ENCODE peak calls at places on chromosomes 7 and 10, in ten cellular contexts. W, P, H, Z, X, K, D, O, S and T are unnamed samples.

GRCh38 chr10:78513986-78514385 is 480.3 kb downstream of the RPS24 start:
- DNase-seq in K (no peak), D (no peak), Z (no peak), S (no peak), W (no peak), P (no peak), O (no peak), X (no peak), H (no peak), T (no peak)

GRCh38 chr10:122190553-122190952 is 80.5 kb upstream of the BTBD16 start:
- DNase-seq in O (no peak), D (no peak), W (no peak), K (peak; percentile 57), X (no peak), P (no peak), Z (no peak), H (no peak), S (no peak), T (no peak)

GRCh38 chr7:35647171-35647574 is 47.8 kb downstream of the HERPUD2 start:
- DNase-seq in S (no peak), P (no peak), Z (peak; percentile 36), O (no peak), X (no peak), K (peak; percentile 15), H (no peak), W (no peak), D (peak; percentile 24), T (no peak)

GRCh38 chr10:21523557-21524008 is 1.9 kb downstream of the SKIDA1 start:
- DNase-seq in W (no peak), O (no peak), P (no peak), H (no peak), S (no peak), Z (peak; percentile 54), X (no peak), K (peak; percentile 56), D (no peak), T (no peak)

GRCh38 chr7:118476036-118476435 is 251.5 kb downstream of the ANKRD7 start:
- DNase-seq in K (no peak), W (no peak), H (no peak), O (no peak), D (no peak), P (no peak), Z (no peak), S (no peak), X (no peak), T (no peak)

GRCh38 chr10:77641788-77642397 is 4.3 kb upstream of the KCNMA1 start:
- DNase-seq in X (peak; percentile 70), D (peak; percentile 78), Z (peak; percentile 83), H (no peak), K (peak; percentile 84), O (no peak), S (peak; percentile 53), P (no peak), W (peak; percentile 74), T (peak; percentile 62)

GRCh38 chr7:70949862-70950261 is 182.1 kb upstream of the GALNT17 start:
- DNase-seq in W (no peak), O (no peak), D (no peak), S (no peak), P (no peak), K (no peak), Z (no peak), H (no peak), X (no peak), T (no peak)

GRCh38 chr10:70773965-70774809 is 11.0 kb downstream of the TBATA start:
- DNase-seq in O (peak; percentile 65), S (no peak), Z (no peak), P (peak; percentile 67), D (no peak), H (no peak), K (no peak), X (no peak), W (no peak), T (peak; percentile 17)

GRCh38 chr7:22214000-22214399 is 143.0 kb downstream of the RAPGEF5 start:
- DNase-seq in S (no peak), H (no peak), D (peak; percentile 88), K (no peak), X (no peak), O (no peak), P (no peak), W (no peak), Z (no peak), T (no peak)

GRCh38 chr10:22503315-22504090 is 158.2 kb downstream of the SPAG6 start:
- DNase-seq in Z (no peak), X (no peak), S (no peak), W (no peak), O (no peak), H (no peak), P (no peak), K (no peak), D (no peak), T (no peak)

GRCh38 chr7:2015251-2015871 is 217.4 kb downstream of the MAD1L1 start:
- DNase-seq in S (no peak), O (peak; percentile 51), Z (no peak), K (no peak), W (no peak), H (no peak), D (no peak), P (peak; percentile 58), X (no peak), T (no peak)

GRCh38 chr7:74527842-74528241 is 74.1 kb downstream of the GTF2IRD1 start:
- DNase-seq in H (no peak), D (no peak), P (no peak), O (no peak), K (no peak), Z (no peak), X (no peak), S (no peak), W (no peak), T (no peak)

GRCh38 chr7:17497136-17497535 is 198.7 kb downstream of the AHR start:
- DNase-seq in S (no peak), W (no peak), X (no peak), P (no peak), H (no peak), Z (no peak), K (peak; percentile 33), O (no peak), D (no peak), T (no peak)

DNA sequence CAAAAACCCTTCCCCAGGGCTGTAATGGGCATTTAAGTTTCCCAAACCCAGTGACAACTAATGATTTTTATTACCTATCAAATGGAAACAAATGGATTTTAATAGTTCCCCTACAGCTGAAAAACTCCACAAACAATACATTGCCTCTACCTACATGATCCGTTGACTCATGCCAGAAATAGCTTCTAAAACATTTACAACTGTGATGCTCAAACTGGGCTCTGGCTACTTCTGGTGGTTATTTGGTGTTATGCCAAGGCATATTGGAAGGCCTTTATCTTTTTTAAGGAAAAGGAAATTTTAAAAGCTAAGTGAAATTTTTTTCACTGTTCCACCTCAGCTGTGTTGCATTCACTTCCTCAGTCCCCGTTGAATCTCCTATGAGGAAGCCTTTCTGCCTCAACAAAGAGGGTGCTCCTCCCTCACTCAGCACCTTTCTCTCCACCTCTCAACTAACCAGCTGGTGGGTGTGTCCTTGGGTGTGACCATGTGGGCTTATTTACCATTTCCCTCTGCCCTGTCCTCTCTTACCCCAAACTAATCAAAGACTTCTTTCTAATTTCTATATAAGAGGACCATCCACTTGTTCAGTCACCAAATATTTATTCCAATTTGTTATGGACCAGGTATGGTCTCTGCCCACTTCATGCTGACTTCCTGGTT is 82.9 kb downstream of the PRTFDC1 start:
- DNase-seq in O (no peak), X (no peak), D (peak; percentile 45), K (peak; percentile 38), W (no peak), P (no peak), Z (peak; percentile 67), H (no peak), S (no peak), T (no peak)
- TF ChIP-seq CTCF in O (no peak), X (no peak), D (no peak), K (no peak), W (no peak), P (no peak), Z (no peak), H (no peak), S (peak; percentile 4), T (no peak)

GRCh38 chr10:61903184-61903990 is 1.9 kb downstream of the ARID5B start:
- DNase-seq in W (peak; percentile 68), S (no peak), H (no peak), Z (peak; percentile 55), O (peak; percentile 90), P (peak; percentile 79), D (peak; percentile 69), K (peak; percentile 59), X (peak; percentile 77), T (peak; percentile 69)
- TF ChIP-seq CTCF in W (peak; percentile 27), S (peak; percentile 18), H (peak; percentile 23), Z (peak; percentile 11), O (no peak), P (no peak), D (peak; percentile 18), K (no peak), X (peak; percentile 59), T (no peak)

GRCh38 chr7:43469051-43469450 is 113.9 kb upstream of the STK17A start:
- DNase-seq in O (no peak), X (no peak), W (no peak), Z (no peak), P (no peak), K (peak; percentile 37), S (no peak), H (no peak), D (no peak), T (no peak)

GRCh38 chr7:43465581-43466554 is 117.0 kb upstream of the STK17A start:
- DNase-seq in P (no peak), K (peak; percentile 69), S (no peak), Z (peak; percentile 8), D (no peak), O (no peak), H (no peak), X (no peak), W (no peak), T (no peak)

GRCh38 chr7:43470110-43470509 is 112.8 kb upstream of the STK17A start:
- DNase-seq in D (no peak), Z (peak; percentile 6), P (no peak), H (no peak), W (no peak), X (no peak), O (no peak), S (no peak), K (no peak), T (no peak)

GRCh38 chr7:43467406-43467805 is 115.5 kb upstream of the STK17A start:
- DNase-seq in O (no peak), S (no peak), D (no peak), X (no peak), K (peak; percentile 96), H (no peak), P (no peak), Z (peak; percentile 55), W (no peak), T (no peak)

DNA sequence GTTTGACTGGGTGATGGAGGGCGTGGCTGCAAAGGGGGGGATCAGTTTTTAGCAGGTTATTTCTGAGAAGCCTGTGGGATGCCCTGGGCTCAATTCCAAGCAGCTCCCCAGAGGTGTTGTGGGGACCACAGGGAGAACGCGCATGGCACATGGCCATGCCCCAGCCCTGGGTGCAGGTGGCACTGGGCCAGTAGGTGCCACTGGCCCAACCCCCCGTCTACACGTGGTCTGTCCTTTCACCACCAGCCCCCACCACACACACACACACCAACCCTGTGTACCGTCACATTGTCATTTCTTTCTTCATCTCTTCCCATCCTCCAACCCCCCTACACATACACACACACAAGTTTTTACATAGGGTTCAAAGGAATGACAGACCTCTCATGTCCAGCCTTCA is 115.1 kb upstream of the STK17A start:
- DNase-seq in Z (no peak), W (no peak), O (no peak), K (no peak), P (no peak), H (no peak), S (no peak), X (no peak), D (no peak), T (no peak)
- TF ChIP-seq CTCF in Z (no peak), W (no peak), O (no peak), K (no peak), P (no peak), H (no peak), S (no peak), X (no peak), D (no peak), T (no peak)

GRCh38 chr7:132154248-132154647 is 422.0 kb downstream of the PLXNA4 start:
- DNase-seq in K (no peak), W (no peak), S (no peak), X (no peak), O (no peak), P (no peak), Z (no peak), D (no peak), H (no peak), T (no peak)
- TF ChIP-seq CTCF in K (no peak), W (no peak), S (no peak), X (peak; percentile 20), O (no peak), P (no peak), Z (no peak), D (no peak), H (no peak), T (no peak)